ENCODE peak calls at places on chromosome 4, in nine cellular contexts. V is HL-60, D is osteocyte, R is uterus, Z is heart right ventricle, T is A549, E is PC-9, G is Caco-2, Y is lower leg skin. X is an unnamed sample.

GRCh38 chr4:180028682-180029081 is 2214.5 kb upstream of the TENM3 start:
- DNase-seq in V (peak; percentile 48), D (no peak), R (no peak), Z (no peak), T (no peak), E (no peak), G (peak; percentile 64), Y (no peak), X (no peak)

GRCh38 chr4:146342600-146343192 is 128.4 kb downstream of the REELD1 start:
- DNase-seq in V (no peak), D (no peak), R (no peak), Z (no peak), T (peak; percentile 2), E (peak; percentile 43), G (no peak), Y (no peak), X (no peak)

GRCh38 chr4:146582864-146583263 is 55.8 kb upstream of the POU4F2 start:
- DNase-seq in V (peak; percentile 7), D (no peak), R (no peak), Z (no peak), T (no peak), E (no peak), G (no peak), Y (no peak), X (no peak)

GRCh38 chr4:146059865-146060264 is 115.7 kb upstream of the LSM6 start:
- DNase-seq in V (peak; percentile 39), D (no peak), R (no peak), Z (no peak), T (no peak), E (no peak), G (no peak), Y (no peak), X (no peak)

GRCh38 chr4:52823478-52824092 is 38.5 kb upstream of the RASL11B start:
- DNase-seq in V (no peak), D (no peak), R (no peak), Z (no peak), T (no peak), E (peak; percentile 89), G (no peak), Y (no peak), X (no peak)

GRCh38 chr4:109375778-109376414 is 57.7 kb upstream of the SEC24B start:
- DNase-seq in V (no peak), D (no peak), R (no peak), Z (no peak), T (no peak), E (no peak), G (no peak), Y (no peak), X (no peak)

GRCh38 chr4:89836897-89837384 is at the start of gene SNCA:
- DNase-seq in V (no peak), D (no peak), R (peak; percentile 77), Z (peak; percentile 55), T (peak; percentile 28), E (no peak), G (peak; percentile 75), Y (peak; percentile 93), X (peak; percentile 83)

GRCh38 chr4:15320116-15320515 is 107.7 kb upstream of the C1QTNF7 start:
- DNase-seq in V (no peak), D (no peak), R (no peak), Z (no peak), T (no peak), E (no peak), G (no peak), Y (no peak), X (no peak)

GRCh38 chr4:186307497-186307896 is 41.5 kb downstream of the F11 start:
- DNase-seq in V (no peak), D (no peak), R (no peak), Z (no peak), T (no peak), E (no peak), G (no peak), Y (peak; percentile 26), X (no peak)

GRCh38 chr4:60759518-60760245 is 440.4 kb upstream of the ADGRL3 start:
- DNase-seq in V (no peak), D (no peak), R (no peak), Z (no peak), T (no peak), E (no peak), G (no peak), Y (no peak), X (no peak)
- TF ChIP-seq CTCF in V (no peak), D (peak; percentile 23), R (no peak), Z (no peak), T (no peak), E (peak; percentile 27), G (no peak), Y (no peak), X (peak; percentile 67)

DNA sequence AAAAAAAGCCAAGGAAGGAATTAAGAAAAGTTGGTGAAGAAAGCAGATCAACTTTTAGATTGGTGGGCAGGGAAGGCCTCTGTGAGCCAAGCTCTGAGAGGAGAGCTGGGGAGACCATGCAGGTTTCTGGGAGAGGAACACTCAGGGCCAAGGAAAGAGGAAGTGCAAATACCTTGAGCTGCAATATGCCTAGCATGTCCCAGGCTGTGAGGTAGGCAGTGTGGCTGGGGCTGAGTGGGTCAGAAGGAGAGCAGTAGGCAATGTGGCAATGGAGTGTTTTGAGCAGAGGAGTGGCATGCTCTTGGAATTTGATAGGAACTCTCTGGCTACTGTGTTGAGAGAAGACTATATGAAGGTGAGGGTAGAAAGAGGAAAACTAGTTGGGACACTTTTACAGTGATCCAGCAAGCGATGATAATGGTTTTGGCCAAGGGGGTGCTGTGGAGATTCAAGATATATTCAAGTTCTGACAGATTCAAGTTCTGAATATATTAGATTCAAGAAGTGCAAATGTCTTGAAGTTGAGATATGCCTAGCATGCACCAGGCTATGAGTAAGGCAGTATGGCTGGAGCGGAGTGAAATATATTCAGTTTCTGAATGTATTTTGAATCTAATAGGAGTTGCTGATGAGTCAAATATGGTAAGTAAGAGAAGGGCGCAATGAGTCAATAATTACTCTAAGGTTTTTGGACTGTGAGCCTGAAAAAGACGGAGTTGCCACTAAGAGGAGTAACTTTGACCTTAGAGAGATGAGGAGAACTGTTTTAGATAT is 172.5 kb downstream of the CAMK2D start:
- DNase-seq in V (peak; percentile 2), D (no peak), R (no peak), Z (no peak), T (no peak), E (no peak), G (no peak), Y (no peak), X (no peak)
- TF ChIP-seq CTCF in V (no peak), D (no peak), R (no peak), Z (no peak), T (no peak), E (no peak), G (no peak), Y (no peak), X (no peak)

GRCh38 chr4:80255374-80256095 is 10.9 kb upstream of the FGF5 start:
- DNase-seq in V (no peak), D (no peak), R (no peak), Z (no peak), T (no peak), E (no peak), G (no peak), Y (no peak), X (no peak)

GRCh38 chr4:80253510-80253909 is 13.0 kb upstream of the FGF5 start:
- DNase-seq in V (no peak), D (no peak), R (no peak), Z (no peak), T (no peak), E (no peak), G (no peak), Y (no peak), X (no peak)

GRCh38 chr4:80254114-80254513 is 12.3 kb upstream of the FGF5 start:
- DNase-seq in V (no peak), D (no peak), R (no peak), Z (no peak), T (no peak), E (no peak), G (no peak), Y (no peak), X (no peak)

GRCh38 chr4:80252427-80252826 is 14.0 kb upstream of the FGF5 start:
- DNase-seq in V (no peak), D (no peak), R (no peak), Z (no peak), T (no peak), E (no peak), G (no peak), Y (no peak), X (no peak)

GRCh38 chr4:80252953-80253352 is 13.5 kb upstream of the FGF5 start:
- DNase-seq in V (no peak), D (no peak), R (no peak), Z (no peak), T (no peak), E (no peak), G (no peak), Y (no peak), X (no peak)
- TF ChIP-seq CTCF in V (no peak), D (no peak), R (no peak), Z (no peak), T (no peak), E (no peak), G (no peak), Y (no peak), X (no peak)

GRCh38 chr4:17168571-17168970 is 270.1 kb upstream of the LDB2 start:
- DNase-seq in V (no peak), D (no peak), R (peak; percentile 22), Z (peak; percentile 65), T (no peak), E (no peak), G (no peak), Y (no peak), X (no peak)

GRCh38 chr4:17174751-17175150 is 276.3 kb upstream of the LDB2 start:
- DNase-seq in V (no peak), D (no peak), R (no peak), Z (no peak), T (no peak), E (no peak), G (no peak), Y (no peak), X (no peak)

GRCh38 chr4:17169699-17170098 is 271.3 kb upstream of the LDB2 start:
- DNase-seq in V (no peak), D (no peak), R (no peak), Z (no peak), T (no peak), E (no peak), G (no peak), Y (no peak), X (no peak)

GRCh38 chr4:17173300-17173699 is 274.9 kb upstream of the LDB2 start:
- DNase-seq in V (no peak), D (no peak), R (no peak), Z (no peak), T (no peak), E (no peak), G (no peak), Y (no peak), X (no peak)
- TF ChIP-seq CTCF in V (no peak), D (peak; percentile 35), R (no peak), Z (peak; percentile 42), T (no peak), E (no peak), G (no peak), Y (no peak), X (peak; percentile 49)

DNA sequence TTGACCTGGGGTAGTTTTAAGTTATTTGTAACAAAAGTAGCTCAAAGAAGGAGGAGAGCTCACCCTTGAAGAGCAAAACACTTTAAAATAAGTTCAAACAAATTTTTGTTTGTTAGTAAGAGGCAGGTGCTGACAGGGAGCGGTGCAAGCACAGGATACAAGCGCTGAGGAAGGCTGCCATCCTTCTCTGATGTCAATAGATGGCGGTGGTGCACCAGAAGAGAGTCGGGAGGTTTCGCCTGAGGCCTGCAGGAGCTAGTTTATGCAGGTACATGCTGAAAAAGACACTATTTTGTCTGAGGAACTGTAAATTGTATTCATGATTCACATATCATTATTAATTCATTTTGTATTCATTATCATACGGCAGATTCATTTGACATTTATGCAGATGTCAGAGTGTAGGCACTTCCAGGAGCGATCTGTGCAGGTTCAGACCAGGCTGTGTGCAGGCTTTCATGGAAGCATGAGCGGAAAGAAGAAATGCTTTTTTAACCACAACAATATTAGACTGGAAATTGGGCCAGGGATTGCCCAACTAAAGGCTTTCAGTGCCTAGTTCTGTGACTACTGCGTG is 823.9 kb downstream of the STIM2 start:
- DNase-seq in V (peak; percentile 45), D (no peak), R (no peak), Z (peak; percentile 13), T (no peak), E (no peak), G (peak; percentile 63), Y (no peak), X (no peak)
- TF ChIP-seq CTCF in V (peak; percentile 45), D (peak; percentile 96), R (peak; percentile 55), Z (peak; percentile 71), T (peak; percentile 55), E (peak; percentile 72), G (peak; percentile 73), Y (no peak), X (peak; percentile 94)

X was measured in type B pancreatic cell.